ENCODE peak calls at places on chromosomes 7 and 10, in six cellular contexts. I, L, W, B, P and U are unnamed samples.

GRCh38 chr10:119466655-119467054 is 75.9 kb downstream of the RGS10 start:
- DNase-seq in I (no peak), L (no peak), W (no peak), B (no peak), P (no peak), U (no peak)

GRCh38 chr10:36608251-36608650 is 517.1 kb upstream of the ANKRD30A start:
- DNase-seq in I (no peak), L (no peak), W (peak; percentile 29), B (no peak), P (no peak), U (peak; percentile 86)

GRCh38 chr7:15866753-15867152 is 180.3 kb upstream of the MEOX2 start:
- DNase-seq in I (no peak), L (no peak), W (no peak), B (no peak), P (no peak), U (no peak)

GRCh38 chr7:240887-241421 is 48.6 kb downstream of the FAM20C start:
- DNase-seq in I (no peak), L (no peak), W (peak; percentile 52), B (no peak), P (no peak), U (no peak)

GRCh38 chr10:72611783-72612182 is 14.1 kb downstream of the MICU1 start:
- DNase-seq in I (no peak), L (no peak), W (no peak), B (no peak), P (no peak), U (no peak)

GRCh38 chr7:30682131-30683083 is at the start of gene CRHR2:
- DNase-seq in I (no peak), L (no peak), W (no peak), B (no peak), P (peak; percentile 40), U (no peak)

GRCh38 chr7:125643302-125643701 is 713.7 kb upstream of the POT1 start:
- DNase-seq in I (no peak), L (no peak), W (no peak), B (no peak), P (no peak), U (no peak)

GRCh38 chr10:43055991-43056567 is 20.8 kb upstream of the RET start:
- DNase-seq in I (no peak), L (no peak), W (no peak), B (peak; percentile 33), P (no peak), U (no peak)

GRCh38 chr10:70441161-70441876 is at the start of gene NODAL:
- DNase-seq in I (no peak), L (no peak), W (no peak), B (no peak), P (no peak), U (no peak)

GRCh38 chr10:85003083-85003482 is 674.7 kb downstream of the CCSER2 start:
- DNase-seq in I (no peak), L (no peak), W (no peak), B (no peak), P (no peak), U (no peak)

GRCh38 chr7:99235925-99236324 is 28.0 kb upstream of the KPNA7 start:
- DNase-seq in I (no peak), L (no peak), W (no peak), B (no peak), P (no peak), U (no peak)

GRCh38 chr10:127918570-127918969 is 11.7 kb downstream of the PTPRE start:
- DNase-seq in I (no peak), L (no peak), W (no peak), B (peak; percentile 76), P (no peak), U (no peak)

GRCh38 chr10:45380903-45381610 is 7.0 kb downstream of the ALOX5 start:
- DNase-seq in I (no peak), L (no peak), W (no peak), B (no peak), P (no peak), U (no peak)

GRCh38 chr10:43218206-43218950 is 48.5 kb downstream of the RASGEF1A start:
- DNase-seq in I (no peak), L (no peak), W (no peak), B (no peak), P (no peak), U (no peak)

GRCh38 chr7:94696981-94697670 is 41.2 kb upstream of the SGCE start:
- DNase-seq in I (no peak), L (peak; percentile 79), W (peak; percentile 97), B (peak; percentile 86), P (no peak), U (peak; percentile 88)

GRCh38 chr7:137628211-137628610 is 218.6 kb downstream of the DGKI start:
- DNase-seq in I (no peak), L (no peak), W (peak; percentile 5), B (no peak), P (no peak), U (no peak)

GRCh38 chr7:37411444-37412034 is 37.1 kb downstream of the ELMO1 start:
- DNase-seq in I (no peak), L (no peak), W (no peak), B (no peak), P (no peak), U (no peak)

GRCh38 chr10:94351089-94351488 is 11.7 kb downstream of the NOC3L start:
- DNase-seq in I (no peak), L (no peak), W (no peak), B (no peak), P (no peak), U (no peak)

GRCh38 chr7:156438011-156438410 is 202.6 kb upstream of the RNF32 start:
- DNase-seq in I (no peak), L (no peak), W (no peak), B (no peak), P (no peak), U (no peak)

GRCh38 chr10:124744688-124745055 is 494 bp upstream of the FAM53B start:
- DNase-seq in I (peak; percentile 63), L (peak; percentile 51), W (no peak), B (no peak), P (no peak), U (peak; percentile 51)

GRCh38 chr7:103574536-103574935 is 128.5 kb upstream of the SLC26A5 start:
- DNase-seq in I (no peak), L (no peak), W (no peak), B (no peak), P (no peak), U (no peak)

GRCh38 chr7:77684030-77684429 is 12.2 kb upstream of the RSBN1L start:
- DNase-seq in I (peak; percentile 22), L (no peak), W (peak; percentile 84), B (no peak), P (no peak), U (no peak)

GRCh38 chr10:132708441-132708840 is 77.5 kb downstream of the NKX6-2 start:
- DNase-seq in I (no peak), L (no peak), W (no peak), B (peak; percentile 44), P (no peak), U (no peak)

GRCh38 chr7:73742338-73742752 is 3.7 kb upstream of the ABHD11 start:
- DNase-seq in I (no peak), L (no peak), W (no peak), B (no peak), P (peak; percentile 65), U (no peak)